ENCODE peak calls at places on chromosome 22, in ten cellular contexts. S, H, I, R, Z, J, T, D, Q and W are unnamed samples.

GRCh38 chr22:38674888-38675287 is 6.9 kb upstream of the TOMM22 start:
- DNase-seq in H (no peak), Z (no peak), Q (no peak), T (no peak), D (no peak), J (no peak), R (peak), I (no peak), S (no peak), W (no peak)

GRCh38 chr22:48886604-48887393 is 940.9 kb downstream of the BRD1 start:
- DNase-seq in I (no peak), D (no peak), J (peak), H (no peak), T (no peak), R (no peak), S (no peak), Z (no peak), Q (no peak), W (peak)

GRCh38 chr22:39174498-39175120 is 22.1 kb upstream of the CBX7 start:
- DNase-seq in Z (peak), T (peak), J (peak), R (peak), H (no peak), I (peak), Q (peak), D (peak), S (peak), W (peak)

GRCh38 chr22:31929126-31929928 is 15.0 kb upstream of the YWHAH start:
- DNase-seq in I (no peak), Q (no peak), R (peak), J (no peak), S (no peak), T (no peak), D (no peak), Z (no peak), H (no peak), W (peak)

GRCh38 chr22:37091986-37092385 is 17.5 kb downstream of the TMPRSS6 start:
- DNase-seq in J (no peak), Z (no peak), R (no peak), Q (no peak), D (peak), T (no peak), I (no peak), S (no peak), H (no peak), W (no peak)

GRCh38 chr22:23079814-23080521 is 9.6 kb downstream of the GNAZ start:
- DNase-seq in T (no peak), H (no peak), Z (no peak), I (no peak), J (no peak), R (no peak), D (peak), S (no peak), Q (no peak), W (peak)

GRCh38 chr22:47064416-47064815 is 302.0 kb downstream of the TBC1D22A start:
- DNase-seq in J (no peak), R (no peak), T (no peak), Q (no peak), I (no peak), Z (no peak), H (no peak), S (no peak), D (no peak), W (no peak)

GRCh38 chr22:33028191-33028700 is 29.9 kb downstream of the SYN3 start:
- DNase-seq in S (no peak), J (peak), Z (no peak), I (no peak), R (no peak), D (no peak), Q (no peak), T (no peak), H (no peak), W (no peak)

GRCh38 chr22:50470491-50470890 is 4.3 kb downstream of the SBF1 start:
- DNase-seq in H (no peak), S (no peak), Z (no peak), T (no peak), R (no peak), J (no peak), Q (no peak), I (no peak), D (no peak), W (peak)

GRCh38 chr22:42770941-42771647 is 50.4 kb upstream of the A4GALT start:
- DNase-seq in J (no peak), S (no peak), Q (no peak), D (no peak), I (no peak), T (no peak), Z (no peak), R (no peak), H (no peak), W (no peak)

GRCh38 chr22:23777776-23778575 is 5.3 kb downstream of the MMP11 start:
- DNase-seq in D (no peak), J (no peak), T (no peak), S (peak), R (no peak), Q (peak), I (no peak), H (no peak), Z (no peak), W (peak)